ENCODE peak calls at places on chromosomes 2 and 18, in five cellular contexts. K is NCI-H446, Q is HT1080, M is neuronal stem cell, G is EL. U is an unnamed sample.

GRCh38 chr2:235779444-235779896 is 285.6 kb downstream of the AGAP1 start:
- DNase-seq in K (peak), Q (peak), M (peak), G (peak), U (no peak)

GRCh38 chr2:196925768-196926561 is 542 bp downstream of the PGAP1 start:
- DNase-seq in K (peak), Q (peak), M (peak), G (peak), U (no peak)

GRCh38 chr2:144364988-144365738 is 154.8 kb downstream of the ZEB2 start:
- DNase-seq in K (no peak), Q (peak), M (no peak), G (peak), U (no peak)

GRCh38 chr2:180319586-180320405 is 312.7 kb upstream of the CWC22 start:
- DNase-seq in K (no peak), Q (no peak), M (no peak), G (no peak), U (no peak)

GRCh38 chr2:18477333-18477732 is 83.1 kb downstream of the RDH14 start:
- DNase-seq in K (no peak), Q (no peak), M (no peak), G (no peak), U (no peak)

GRCh38 chr2:16330571-16331351 is 334.9 kb downstream of the CYRIA start:
- DNase-seq in K (no peak), Q (no peak), M (peak), G (no peak), U (no peak)

GRCh38 chr2:66555076-66555475 is 120.2 kb downstream of the MEIS1 start:
- DNase-seq in K (no peak), Q (no peak), M (no peak), G (peak), U (no peak)

GRCh38 chr2:6423944-6424343 is 441.8 kb downstream of the CMPK2 start:
- DNase-seq in K (no peak), Q (no peak), M (no peak), G (no peak), U (no peak)

GRCh38 chr18:74951165-74951760 is 257.7 kb downstream of the PTGR3 start:
- DNase-seq in K (no peak), Q (peak), M (no peak), G (peak), U (peak)

GRCh38 chr2:23685201-23685600 is 241.7 kb downstream of the ATAD2B start:
- DNase-seq in K (no peak), Q (no peak), M (no peak), G (no peak), U (no peak)

GRCh38 chr2:37641582-37642111 is 29.8 kb downstream of the CDC42EP3 start:
- DNase-seq in K (no peak), Q (peak), M (no peak), G (peak), U (no peak)

GRCh38 chr2:127401757-127402695 is 14.3 kb upstream of the MAP3K2 start:
- DNase-seq in K (no peak), Q (peak), M (no peak), G (no peak), U (no peak)

GRCh38 chr2:143371616-143372015 is 242.4 kb downstream of the ARHGAP15 start:
- DNase-seq in K (no peak), Q (no peak), M (no peak), G (peak), U (no peak)

GRCh38 chr18:32349728-32350395 is 120.8 kb downstream of the GAREM1 start:
- DNase-seq in K (peak), Q (peak), M (no peak), G (peak), U (peak)

GRCh38 chr2:20635698-20636584 is 15.0 kb downstream of the HS1BP3 start:
- DNase-seq in K (peak), Q (peak), M (peak), G (peak), U (no peak)

GRCh38 chr2:209523778-209524362 is 100.0 kb downstream of the MAP2 start:
- DNase-seq in K (peak), Q (no peak), M (peak), G (no peak), U (no peak)

U was measured in epithelial cell of proximal tubule.